ENCODE peak calls at places on chromosomes 7 and 10, in eight cellular contexts. One of them, this sample, is unnamed. For H3K36me3 and H3K4me1, the result is how much of the 10 kb centered on the place peaks cover.

GRCh38 chr7:155533827-155534690 is 12.3 kb downstream of the CNPY1 start:
- DNase-seq in PC-3: no peak
- DNase-seq in GM23248: peak
- DNase-seq in HCT116: no peak
- DNase-seq in neural progenitor cell: peak
- DNase-seq in SK-N-SH: peak
- DNase-seq in hepatocyte: peak
- DNase-seq in MM.1S: no peak
- DNase-seq in this sample: peak

GRCh38 chr10:128908109-128908898 is 558.7 kb upstream of the MGMT start:
- DNase-seq in MM.1S: peak
- DNase-seq in neural progenitor cell: no peak
- DNase-seq in SK-N-SH: no peak
- DNase-seq in hepatocyte: no peak
- DNase-seq in GM23248: no peak
- DNase-seq in PC-3: no peak
- DNase-seq in HCT116: no peak
- DNase-seq in this sample: no peak

GRCh38 chr10:119688033-119688508 is 36.9 kb downstream of the BAG3 start:
- DNase-seq in hepatocyte: peak
- DNase-seq in MM.1S: no peak
- DNase-seq in neural progenitor cell: peak
- DNase-seq in HCT116: no peak
- DNase-seq in PC-3: no peak
- DNase-seq in GM23248: no peak
- DNase-seq in SK-N-SH: no peak
- DNase-seq in this sample: peak

GRCh38 chr10:105785721-105786120 is 1144.6 kb downstream of the SORCS3 start:
- DNase-seq in neural progenitor cell: no peak
- DNase-seq in SK-N-SH: no peak
- DNase-seq in GM23248: no peak
- DNase-seq in MM.1S: no peak
- DNase-seq in HCT116: no peak
- DNase-seq in hepatocyte: no peak
- DNase-seq in PC-3: peak
- DNase-seq in this sample: no peak

GRCh38 chr7:14207154-14207553 is 217.7 kb upstream of the ETV1 start:
- DNase-seq in neural progenitor cell: no peak
- DNase-seq in hepatocyte: no peak
- DNase-seq in SK-N-SH: no peak
- DNase-seq in MM.1S: no peak
- DNase-seq in HCT116: no peak
- DNase-seq in PC-3: no peak
- DNase-seq in GM23248: peak
- DNase-seq in this sample: no peak

GRCh38 chr10:69576334-69577011 is 3.3 kb upstream of the NEUROG3 start:
- DNase-seq in GM23248: peak
- DNase-seq in PC-3: no peak
- DNase-seq in HCT116: no peak
- DNase-seq in hepatocyte: no peak
- DNase-seq in neural progenitor cell: peak
- DNase-seq in MM.1S: no peak
- DNase-seq in SK-N-SH: peak
- DNase-seq in this sample: no peak

GRCh38 chr10:101572785-101573184 is 15.3 kb downstream of the POLL start:
- DNase-seq in HCT116: no peak
- DNase-seq in PC-3: no peak
- DNase-seq in neural progenitor cell: no peak
- DNase-seq in GM23248: no peak
- DNase-seq in MM.1S: no peak
- DNase-seq in SK-N-SH: no peak
- DNase-seq in hepatocyte: no peak
- DNase-seq in this sample: no peak

GRCh38 chr10:59711871-59712491 is 2.3 kb upstream of the SLC16A9 start:
- DNase-seq in MM.1S: no peak
- DNase-seq in neural progenitor cell: no peak
- DNase-seq in SK-N-SH: peak
- DNase-seq in GM23248: no peak
- DNase-seq in PC-3: no peak
- DNase-seq in HCT116: no peak
- DNase-seq in hepatocyte: no peak
- DNase-seq in this sample: no peak

GRCh38 chr7:37105762-37106161 is 342.9 kb downstream of the ELMO1 start:
- DNase-seq in SK-N-SH: no peak
- DNase-seq in MM.1S: no peak
- DNase-seq in hepatocyte: no peak
- DNase-seq in GM23248: no peak
- DNase-seq in HCT116: no peak
- DNase-seq in PC-3: no peak
- DNase-seq in neural progenitor cell: no peak
- DNase-seq in this sample: no peak

GRCh38 chr10:110711382-110711781 is 67.2 kb downstream of the RBM20 start:
- DNase-seq in hepatocyte: no peak
- DNase-seq in HCT116: no peak
- DNase-seq in PC-3: no peak
- DNase-seq in GM23248: no peak
- DNase-seq in MM.1S: no peak
- DNase-seq in neural progenitor cell: no peak
- DNase-seq in SK-N-SH: no peak
- DNase-seq in this sample: no peak

GRCh38 chr10:70596110-70596798 is 6.3 kb downstream of the PRF1 start:
- DNase-seq in PC-3: no peak
- DNase-seq in hepatocyte: peak
- DNase-seq in GM23248: no peak
- DNase-seq in MM.1S: no peak
- DNase-seq in SK-N-SH: no peak
- DNase-seq in neural progenitor cell: no peak
- DNase-seq in HCT116: no peak
- DNase-seq in this sample: no peak

GRCh38 chr10:47348138-47348651 is at the start of gene RBP3:
- DNase-seq in GM23248: no peak
- DNase-seq in HCT116: no peak
- DNase-seq in neural progenitor cell: no peak
- DNase-seq in PC-3: no peak
- DNase-seq in MM.1S: no peak
- DNase-seq in SK-N-SH: peak
- DNase-seq in hepatocyte: no peak
- DNase-seq in this sample: no peak

GRCh38 chr10:93749218-93749799 is 8.4 kb upstream of the LGI1 start:
- DNase-seq in SK-N-SH: no peak
- DNase-seq in GM23248: peak
- DNase-seq in MM.1S: no peak
- DNase-seq in PC-3: no peak
- DNase-seq in neural progenitor cell: peak
- DNase-seq in HCT116: no peak
- DNase-seq in hepatocyte: peak
- DNase-seq in this sample: no peak

GRCh38 chr7:28081016-28081415 is 99.6 kb downstream of the JAZF1 start:
- DNase-seq in MM.1S: no peak
- DNase-seq in HCT116: no peak
- DNase-seq in GM23248: no peak
- DNase-seq in neural progenitor cell: no peak
- DNase-seq in hepatocyte: no peak
- DNase-seq in PC-3: no peak
- DNase-seq in SK-N-SH: peak
- DNase-seq in this sample: no peak

GRCh38 chr7:71613316-71613715 is 481.4 kb downstream of the GALNT17 start:
- DNase-seq in PC-3: no peak
- DNase-seq in HCT116: no peak
- DNase-seq in SK-N-SH: no peak
- DNase-seq in GM23248: peak
- DNase-seq in hepatocyte: no peak
- DNase-seq in neural progenitor cell: peak
- DNase-seq in MM.1S: peak
- DNase-seq in this sample: no peak

GRCh38 chr10:130807096-130807495 is 504.4 kb downstream of the TCERG1L start:
- DNase-seq in PC-3: no peak
- DNase-seq in hepatocyte: no peak
- DNase-seq in HCT116: no peak
- DNase-seq in GM23248: no peak
- DNase-seq in SK-N-SH: no peak
- DNase-seq in neural progenitor cell: no peak
- DNase-seq in MM.1S: no peak
- DNase-seq in this sample: no peak

GRCh38 chr7:139117599-139118233 is 8.2 kb upstream of the ZC3HAV1 start:
- DNase-seq in PC-3: peak
- DNase-seq in hepatocyte: no peak
- DNase-seq in neural progenitor cell: no peak
- DNase-seq in HCT116: no peak
- DNase-seq in SK-N-SH: no peak
- DNase-seq in GM23248: no peak
- DNase-seq in MM.1S: no peak
- DNase-seq in this sample: no peak

GRCh38 chr7:139119486-139119849 is 9.9 kb upstream of the ZC3HAV1 start:
- DNase-seq in hepatocyte: no peak
- DNase-seq in MM.1S: no peak
- DNase-seq in GM23248: no peak
- DNase-seq in SK-N-SH: no peak
- DNase-seq in HCT116: no peak
- DNase-seq in neural progenitor cell: no peak
- DNase-seq in PC-3: no peak
- DNase-seq in this sample: no peak

GRCh38 chr7:139116999-139117398 is 7.5 kb upstream of the ZC3HAV1 start:
- DNase-seq in HCT116: no peak
- DNase-seq in SK-N-SH: no peak
- DNase-seq in GM23248: no peak
- DNase-seq in hepatocyte: no peak
- DNase-seq in neural progenitor cell: no peak
- DNase-seq in MM.1S: no peak
- DNase-seq in PC-3: peak
- DNase-seq in this sample: no peak

GRCh38 chr7:139118803-139119485 is 9.4 kb upstream of the ZC3HAV1 start:
- DNase-seq in hepatocyte: peak
- DNase-seq in neural progenitor cell: no peak
- DNase-seq in GM23248: no peak
- DNase-seq in HCT116: no peak
- DNase-seq in PC-3: no peak
- DNase-seq in MM.1S: no peak
- DNase-seq in SK-N-SH: no peak
- DNase-seq in this sample: peak

GRCh38 chr7:139118234-139118802 is 8.8 kb upstream of the ZC3HAV1 start:
- DNase-seq in GM23248: peak
- DNase-seq in PC-3: peak
- DNase-seq in neural progenitor cell: no peak
- DNase-seq in MM.1S: no peak
- DNase-seq in HCT116: peak
- DNase-seq in SK-N-SH: no peak
- DNase-seq in hepatocyte: no peak
- DNase-seq in this sample: no peak
- TF ChIP-seq EZH2phosphoT487 in GM23248: no peak
- TF ChIP-seq EZH2phosphoT487 in PC-3: no peak
- TF ChIP-seq EZH2phosphoT487 in neural progenitor cell: no peak
- TF ChIP-seq EZH2phosphoT487 in MM.1S: no peak
- TF ChIP-seq EZH2phosphoT487 in HCT116: no peak
- TF ChIP-seq EZH2phosphoT487 in SK-N-SH: no peak
- TF ChIP-seq EZH2phosphoT487 in hepatocyte: no peak
- TF ChIP-seq EZH2phosphoT487 in this sample: no peak

GRCh38 chr10:133090654-133091053 is 2.9 kb downstream of the ADGRA1 start:
- DNase-seq in GM23248: no peak
- DNase-seq in HCT116: no peak
- DNase-seq in PC-3: no peak
- DNase-seq in MM.1S: no peak
- DNase-seq in neural progenitor cell: no peak
- DNase-seq in SK-N-SH: no peak
- DNase-seq in hepatocyte: no peak
- DNase-seq in this sample: no peak
- H3K36me3 ChIP-seq in GM23248: under half
- H3K36me3 ChIP-seq in HCT116: under half
- H3K36me3 ChIP-seq in PC-3: under half
- H3K36me3 ChIP-seq in MM.1S: under half
- H3K36me3 ChIP-seq in neural progenitor cell: under half
- H3K36me3 ChIP-seq in SK-N-SH: under half
- H3K36me3 ChIP-seq in hepatocyte: under half
- H3K36me3 ChIP-seq in this sample: under half

GRCh38 chr10:34811968-34812514 is 3.1 kb downstream of the PARD3 start:
- DNase-seq in HCT116: no peak
- DNase-seq in neural progenitor cell: no peak
- DNase-seq in PC-3: no peak
- DNase-seq in hepatocyte: no peak
- DNase-seq in GM23248: peak
- DNase-seq in MM.1S: no peak
- DNase-seq in SK-N-SH: no peak
- DNase-seq in this sample: no peak
- H3K4me1 ChIP-seq in HCT116: under half
- H3K4me1 ChIP-seq in neural progenitor cell: under half
- H3K4me1 ChIP-seq in PC-3: under half
- H3K4me1 ChIP-seq in hepatocyte: under half
- H3K4me1 ChIP-seq in GM23248: under half
- H3K4me1 ChIP-seq in MM.1S: under half
- H3K4me1 ChIP-seq in SK-N-SH: under half
- H3K4me1 ChIP-seq in this sample: under half

GRCh38 chr7:120996983-120997334 is 8.4 kb downstream of the CPED1 start:
- DNase-seq in hepatocyte: no peak
- DNase-seq in SK-N-SH: no peak
- DNase-seq in MM.1S: peak
- DNase-seq in neural progenitor cell: no peak
- DNase-seq in GM23248: no peak
- DNase-seq in HCT116: no peak
- DNase-seq in PC-3: no peak
- DNase-seq in this sample: no peak

GRCh38 chr7:120995659-120996058 is 7.1 kb downstream of the CPED1 start:
- DNase-seq in GM23248: no peak
- DNase-seq in PC-3: no peak
- DNase-seq in MM.1S: no peak
- DNase-seq in HCT116: no peak
- DNase-seq in hepatocyte: no peak
- DNase-seq in SK-N-SH: no peak
- DNase-seq in neural progenitor cell: no peak
- DNase-seq in this sample: no peak

GRCh38 chr7:120997902-120998301 is 9.4 kb downstream of the CPED1 start:
- DNase-seq in PC-3: no peak
- DNase-seq in GM23248: no peak
- DNase-seq in neural progenitor cell: no peak
- DNase-seq in SK-N-SH: no peak
- DNase-seq in HCT116: no peak
- DNase-seq in MM.1S: peak
- DNase-seq in hepatocyte: no peak
- DNase-seq in this sample: no peak

GRCh38 chr7:120994512-120995363 is 6.2 kb downstream of the CPED1 start:
- DNase-seq in HCT116: no peak
- DNase-seq in SK-N-SH: no peak
- DNase-seq in GM23248: no peak
- DNase-seq in PC-3: no peak
- DNase-seq in MM.1S: no peak
- DNase-seq in neural progenitor cell: no peak
- DNase-seq in hepatocyte: no peak
- DNase-seq in this sample: no peak

DNA sequence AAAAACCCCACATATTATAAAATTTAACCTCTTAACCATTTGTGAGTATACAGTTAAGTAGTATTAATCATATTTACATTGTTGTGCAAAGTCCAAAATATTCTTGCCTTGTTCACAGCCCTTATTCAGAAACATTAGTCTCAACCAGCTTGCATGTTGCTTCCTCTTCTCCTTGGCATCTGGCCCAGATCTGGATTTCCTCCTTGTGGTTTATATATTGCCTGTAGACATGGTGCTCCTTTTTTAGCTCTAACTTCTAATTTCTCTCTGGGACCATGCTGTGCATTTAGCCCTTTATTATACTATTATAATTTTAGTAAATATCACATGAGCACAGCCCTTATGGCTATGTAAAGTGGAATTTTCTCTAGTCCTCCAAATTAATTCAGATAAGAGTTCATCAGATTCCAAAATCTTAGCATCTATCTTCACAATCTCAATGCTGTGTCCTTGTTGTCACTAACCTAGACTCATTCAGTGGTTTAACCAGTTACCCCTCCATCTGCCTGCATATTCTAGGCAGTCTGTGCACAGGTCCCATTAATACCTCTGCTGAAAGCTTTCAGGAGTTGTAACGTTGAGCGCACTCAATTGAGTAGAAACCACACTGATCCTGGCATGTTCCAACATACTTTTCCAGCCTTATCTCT is 7.9 kb downstream of the CPED1 start:
- DNase-seq in hepatocyte: peak
- DNase-seq in PC-3: peak
- DNase-seq in neural progenitor cell: no peak
- DNase-seq in MM.1S: peak
- DNase-seq in SK-N-SH: no peak
- DNase-seq in GM23248: peak
- DNase-seq in HCT116: no peak
- DNase-seq in this sample: no peak
- TF ChIP-seq EZH2phosphoT487 in hepatocyte: no peak
- TF ChIP-seq EZH2phosphoT487 in PC-3: no peak
- TF ChIP-seq EZH2phosphoT487 in neural progenitor cell: no peak
- TF ChIP-seq EZH2phosphoT487 in MM.1S: no peak
- TF ChIP-seq EZH2phosphoT487 in SK-N-SH: no peak
- TF ChIP-seq EZH2phosphoT487 in GM23248: no peak
- TF ChIP-seq EZH2phosphoT487 in HCT116: no peak
- TF ChIP-seq EZH2phosphoT487 in this sample: no peak